ENCODE peak calls at places on chromosome X, in six cellular contexts. X is T follicular helper cell, N is ACHN, A is SJCRH30, K is aorta, P is GM04504. G is an unnamed sample.

GRCh38 chrX:108131471-108131870 is 39.9 kb downstream of the ATG4A start:
- DNase-seq in X (no peak), N (no peak), A (no peak), K (no peak), P (no peak), G (no peak)

GRCh38 chrX:54530358-54530900 is 410 bp downstream of the GNL3L start:
- DNase-seq in X (no peak), N (no peak), A (no peak), K (no peak), P (no peak), G (no peak)

GRCh38 chrX:103254171-103254824 is 657 bp downstream of the TCEAL8 start:
- DNase-seq in X (no peak), N (peak; percentile 25), A (peak; percentile 29), K (no peak), P (peak; percentile 9), G (peak; percentile 7)

GRCh38 chrX:13750204-13750603 is 15.7 kb downstream of the OFD1 start:
- DNase-seq in X (no peak), N (peak; percentile 46), A (peak; percentile 42), K (no peak), P (peak; percentile 14), G (no peak)

GRCh38 chrX:47217121-47217851 is 1.2 kb upstream of the CDK16 start:
- DNase-seq in X (peak; percentile 18), N (peak; percentile 20), A (no peak), K (peak; percentile 76), P (peak; percentile 50), G (no peak)

GRCh38 chrX:36436286-36436860 is 516.8 kb downstream of the CFAP47 start:
- DNase-seq in X (no peak), N (no peak), A (no peak), K (no peak), P (no peak), G (no peak)

GRCh38 chrX:131795442-131796229 is 227.5 kb upstream of the STK26 start:
- DNase-seq in X (no peak), N (no peak), A (no peak), K (no peak), P (no peak), G (no peak)

GRCh38 chrX:70422886-70423336 is at the start of gene GDPD2:
- DNase-seq in X (no peak), N (peak; percentile 32), A (peak; percentile 63), K (no peak), P (no peak), G (no peak)

GRCh38 chrX:86806786-86807185 is 658.5 kb downstream of the DACH2 start:
- DNase-seq in X (no peak), N (peak; percentile 15), A (peak; percentile 1), K (no peak), P (no peak), G (no peak)

GRCh38 chrX:10744011-10744410 is 123.6 kb upstream of the MID1 start:
- DNase-seq in X (no peak), N (no peak), A (no peak), K (no peak), P (no peak), G (no peak)

GRCh38 chrX:104565791-104566687 is at the start of gene IL1RAPL2:
- DNase-seq in X (no peak), N (peak; percentile 19), A (no peak), K (no peak), P (no peak), G (no peak)

GRCh38 chrX:139647597-139647996 is 60.4 kb downstream of the MCF2 start:
- DNase-seq in X (no peak), N (no peak), A (no peak), K (no peak), P (no peak), G (no peak)

GRCh38 chrX:118666521-118666920 is 60.9 kb upstream of the IL13RA1 start:
- DNase-seq in X (no peak), N (no peak), A (no peak), K (no peak), P (no peak), G (no peak)

GRCh38 chrX:85375333-85375738 is 4.1 kb downstream of the POF1B start:
- DNase-seq in X (no peak), N (no peak), A (no peak), K (no peak), P (no peak), G (no peak)

GRCh38 chrX:31266172-31267076 is 194.6 kb upstream of the FTHL17 start:
- DNase-seq in X (no peak), N (peak; percentile 49), A (peak; percentile 52), K (peak; percentile 84), P (no peak), G (no peak)

GRCh38 chrX:69158166-69159040 is 6.8 kb downstream of the PJA1 start:
- DNase-seq in X (no peak), N (peak; percentile 64), A (peak; percentile 76), K (no peak), P (no peak), G (peak; percentile 15)